ENCODE peak calls at places on chromosomes 6 and 20, in five cellular contexts. One of them, this sample, is unnamed.

GRCh38 chr6:16564430-16564829 is 196.8 kb downstream of the ATXN1 start:
- DNase-seq in stimulated activated CD4-positive, alpha-beta T cell treated with anti-CD3 and anti-CD28 coated beads, Interleukin-1b, Interleukin-23, amount 100 ng/mL, for 24 hours: no peak
- DNase-seq in kidney tubule cell: no peak
- DNase-seq in dorsolateral prefrontal cortex: no peak
- DNase-seq in stomach: no peak
- DNase-seq in this sample: no peak

GRCh38 chr6:40187654-40188053 is 253.4 kb upstream of the MOCS1 start:
- DNase-seq in dorsolateral prefrontal cortex: no peak
- DNase-seq in stimulated activated CD4-positive, alpha-beta T cell treated with anti-CD3 and anti-CD28 coated beads, Interleukin-1b, Interleukin-23, amount 100 ng/mL, for 24 hours: no peak
- DNase-seq in kidney tubule cell: no peak
- DNase-seq in stomach: no peak
- DNase-seq in this sample: no peak

GRCh38 chr20:37071481-37071911 is 24.3 kb downstream of the RBL1 start:
- DNase-seq in stomach: no peak
- DNase-seq in stimulated activated CD4-positive, alpha-beta T cell treated with anti-CD3 and anti-CD28 coated beads, Interleukin-1b, Interleukin-23, amount 100 ng/mL, for 24 hours: no peak
- DNase-seq in kidney tubule cell: peak
- DNase-seq in dorsolateral prefrontal cortex: no peak
- DNase-seq in this sample: no peak

GRCh38 chr6:73695619-73696421 is at the start of gene CD109:
- DNase-seq in stomach: no peak
- DNase-seq in dorsolateral prefrontal cortex: no peak
- DNase-seq in kidney tubule cell: peak
- DNase-seq in stimulated activated CD4-positive, alpha-beta T cell treated with anti-CD3 and anti-CD28 coated beads, Interleukin-1b, Interleukin-23, amount 100 ng/mL, for 24 hours: peak
- DNase-seq in this sample: no peak

GRCh38 chr6:14748679-14749078 is 497.2 kb upstream of the JARID2 start:
- DNase-seq in kidney tubule cell: no peak
- DNase-seq in stomach: no peak
- DNase-seq in dorsolateral prefrontal cortex: no peak
- DNase-seq in stimulated activated CD4-positive, alpha-beta T cell treated with anti-CD3 and anti-CD28 coated beads, Interleukin-1b, Interleukin-23, amount 100 ng/mL, for 24 hours: no peak
- DNase-seq in this sample: no peak

GRCh38 chr6:55448446-55448845 is 121.2 kb downstream of the GFRAL start:
- DNase-seq in stimulated activated CD4-positive, alpha-beta T cell treated with anti-CD3 and anti-CD28 coated beads, Interleukin-1b, Interleukin-23, amount 100 ng/mL, for 24 hours: no peak
- DNase-seq in stomach: no peak
- DNase-seq in dorsolateral prefrontal cortex: no peak
- DNase-seq in kidney tubule cell: peak
- DNase-seq in this sample: no peak

GRCh38 chr6:145783796-145784195 is 30.8 kb downstream of the FBXO30 start:
- DNase-seq in kidney tubule cell: no peak
- DNase-seq in stimulated activated CD4-positive, alpha-beta T cell treated with anti-CD3 and anti-CD28 coated beads, Interleukin-1b, Interleukin-23, amount 100 ng/mL, for 24 hours: no peak
- DNase-seq in stomach: no peak
- DNase-seq in dorsolateral prefrontal cortex: no peak
- DNase-seq in this sample: no peak

GRCh38 chr6:46598215-46598614 is 54.4 kb downstream of the CYP39A1 start:
- DNase-seq in dorsolateral prefrontal cortex: no peak
- DNase-seq in stomach: no peak
- DNase-seq in stimulated activated CD4-positive, alpha-beta T cell treated with anti-CD3 and anti-CD28 coated beads, Interleukin-1b, Interleukin-23, amount 100 ng/mL, for 24 hours: no peak
- DNase-seq in kidney tubule cell: no peak
- DNase-seq in this sample: no peak

GRCh38 chr6:37169458-37170272 is at the start of gene PIM1:
- DNase-seq in stimulated activated CD4-positive, alpha-beta T cell treated with anti-CD3 and anti-CD28 coated beads, Interleukin-1b, Interleukin-23, amount 100 ng/mL, for 24 hours: peak
- DNase-seq in stomach: peak
- DNase-seq in dorsolateral prefrontal cortex: peak
- DNase-seq in kidney tubule cell: peak
- DNase-seq in this sample: peak

GRCh38 chr6:108492131-108492766 is 68.5 kb upstream of the FOXO3 start:
- DNase-seq in dorsolateral prefrontal cortex: no peak
- DNase-seq in stimulated activated CD4-positive, alpha-beta T cell treated with anti-CD3 and anti-CD28 coated beads, Interleukin-1b, Interleukin-23, amount 100 ng/mL, for 24 hours: no peak
- DNase-seq in stomach: no peak
- DNase-seq in kidney tubule cell: peak
- DNase-seq in this sample: no peak

GRCh38 chr6:70652216-70652615 is 15.5 kb upstream of the SMAP1 start:
- DNase-seq in kidney tubule cell: no peak
- DNase-seq in dorsolateral prefrontal cortex: no peak
- DNase-seq in stomach: no peak
- DNase-seq in stimulated activated CD4-positive, alpha-beta T cell treated with anti-CD3 and anti-CD28 coated beads, Interleukin-1b, Interleukin-23, amount 100 ng/mL, for 24 hours: no peak
- DNase-seq in this sample: no peak

GRCh38 chr6:56890683-56891429 is 64.1 kb upstream of the BEND6 start:
- DNase-seq in stimulated activated CD4-positive, alpha-beta T cell treated with anti-CD3 and anti-CD28 coated beads, Interleukin-1b, Interleukin-23, amount 100 ng/mL, for 24 hours: no peak
- DNase-seq in dorsolateral prefrontal cortex: no peak
- DNase-seq in stomach: no peak
- DNase-seq in kidney tubule cell: peak
- DNase-seq in this sample: no peak

GRCh38 chr6:151351146-151351700 is 40.1 kb downstream of the ZBTB2 start:
- DNase-seq in stomach: no peak
- DNase-seq in stimulated activated CD4-positive, alpha-beta T cell treated with anti-CD3 and anti-CD28 coated beads, Interleukin-1b, Interleukin-23, amount 100 ng/mL, for 24 hours: no peak
- DNase-seq in kidney tubule cell: no peak
- DNase-seq in dorsolateral prefrontal cortex: no peak
- DNase-seq in this sample: no peak

GRCh38 chr6:27081931-27082330 is 165.6 kb upstream of the PRSS16 start:
- DNase-seq in stimulated activated CD4-positive, alpha-beta T cell treated with anti-CD3 and anti-CD28 coated beads, Interleukin-1b, Interleukin-23, amount 100 ng/mL, for 24 hours: no peak
- DNase-seq in dorsolateral prefrontal cortex: no peak
- DNase-seq in kidney tubule cell: no peak
- DNase-seq in stomach: no peak
- DNase-seq in this sample: no peak

GRCh38 chr6:100186552-100186951 is 192.5 kb upstream of the MCHR2 start:
- DNase-seq in stimulated activated CD4-positive, alpha-beta T cell treated with anti-CD3 and anti-CD28 coated beads, Interleukin-1b, Interleukin-23, amount 100 ng/mL, for 24 hours: no peak
- DNase-seq in stomach: no peak
- DNase-seq in dorsolateral prefrontal cortex: no peak
- DNase-seq in kidney tubule cell: peak
- DNase-seq in this sample: no peak

GRCh38 chr6:155958550-155958949 is 502.9 kb upstream of the NOX3 start:
- DNase-seq in stimulated activated CD4-positive, alpha-beta T cell treated with anti-CD3 and anti-CD28 coated beads, Interleukin-1b, Interleukin-23, amount 100 ng/mL, for 24 hours: no peak
- DNase-seq in dorsolateral prefrontal cortex: no peak
- DNase-seq in kidney tubule cell: peak
- DNase-seq in stomach: peak
- DNase-seq in this sample: no peak

GRCh38 chr6:125174626-125175025 is 21.1 kb downstream of the TPD52L1 start:
- DNase-seq in stimulated activated CD4-positive, alpha-beta T cell treated with anti-CD3 and anti-CD28 coated beads, Interleukin-1b, Interleukin-23, amount 100 ng/mL, for 24 hours: no peak
- DNase-seq in kidney tubule cell: no peak
- DNase-seq in stomach: no peak
- DNase-seq in dorsolateral prefrontal cortex: no peak
- DNase-seq in this sample: peak

GRCh38 chr6:112049051-112049799 is 4.7 kb upstream of the CCN6 start:
- DNase-seq in stimulated activated CD4-positive, alpha-beta T cell treated with anti-CD3 and anti-CD28 coated beads, Interleukin-1b, Interleukin-23, amount 100 ng/mL, for 24 hours: no peak
- DNase-seq in kidney tubule cell: peak
- DNase-seq in stomach: no peak
- DNase-seq in dorsolateral prefrontal cortex: no peak
- DNase-seq in this sample: no peak

GRCh38 chr6:158631678-158632537 is 12.6 kb downstream of the DYNLT1 start:
- DNase-seq in stomach: peak
- DNase-seq in kidney tubule cell: peak
- DNase-seq in dorsolateral prefrontal cortex: no peak
- DNase-seq in stimulated activated CD4-positive, alpha-beta T cell treated with anti-CD3 and anti-CD28 coated beads, Interleukin-1b, Interleukin-23, amount 100 ng/mL, for 24 hours: no peak
- DNase-seq in this sample: no peak

GRCh38 chr20:51216850-51217249 is 193.9 kb upstream of the KCNG1 start:
- DNase-seq in dorsolateral prefrontal cortex: no peak
- DNase-seq in stimulated activated CD4-positive, alpha-beta T cell treated with anti-CD3 and anti-CD28 coated beads, Interleukin-1b, Interleukin-23, amount 100 ng/mL, for 24 hours: no peak
- DNase-seq in stomach: no peak
- DNase-seq in kidney tubule cell: no peak
- DNase-seq in this sample: no peak

GRCh38 chr6:134310206-134310605 is 7.7 kb downstream of the SGK1 start:
- DNase-seq in kidney tubule cell: no peak
- DNase-seq in dorsolateral prefrontal cortex: no peak
- DNase-seq in stomach: no peak
- DNase-seq in stimulated activated CD4-positive, alpha-beta T cell treated with anti-CD3 and anti-CD28 coated beads, Interleukin-1b, Interleukin-23, amount 100 ng/mL, for 24 hours: no peak
- DNase-seq in this sample: no peak

GRCh38 chr6:151254451-151255081 is 14.8 kb downstream of the AKAP12 start:
- DNase-seq in stimulated activated CD4-positive, alpha-beta T cell treated with anti-CD3 and anti-CD28 coated beads, Interleukin-1b, Interleukin-23, amount 100 ng/mL, for 24 hours: no peak
- DNase-seq in kidney tubule cell: peak
- DNase-seq in dorsolateral prefrontal cortex: no peak
- DNase-seq in stomach: no peak
- DNase-seq in this sample: no peak

GRCh38 chr20:1391640-1392442 is 1.0 kb downstream of the FKBP1A start:
- DNase-seq in dorsolateral prefrontal cortex: no peak
- DNase-seq in kidney tubule cell: peak
- DNase-seq in stimulated activated CD4-positive, alpha-beta T cell treated with anti-CD3 and anti-CD28 coated beads, Interleukin-1b, Interleukin-23, amount 100 ng/mL, for 24 hours: no peak
- DNase-seq in stomach: no peak
- DNase-seq in this sample: no peak

GRCh38 chr6:14612016-14612415 is 494.4 kb downstream of the CD83 start:
- DNase-seq in stimulated activated CD4-positive, alpha-beta T cell treated with anti-CD3 and anti-CD28 coated beads, Interleukin-1b, Interleukin-23, amount 100 ng/mL, for 24 hours: no peak
- DNase-seq in dorsolateral prefrontal cortex: no peak
- DNase-seq in stomach: no peak
- DNase-seq in kidney tubule cell: peak
- DNase-seq in this sample: no peak

GRCh38 chr20:8837396-8837795 is 231.5 kb upstream of the PLCB4 start:
- DNase-seq in kidney tubule cell: peak
- DNase-seq in stimulated activated CD4-positive, alpha-beta T cell treated with anti-CD3 and anti-CD28 coated beads, Interleukin-1b, Interleukin-23, amount 100 ng/mL, for 24 hours: no peak
- DNase-seq in dorsolateral prefrontal cortex: no peak
- DNase-seq in stomach: no peak
- DNase-seq in this sample: no peak

GRCh38 chr6:35359744-35360348 is 17.5 kb downstream of the PPARD start:
- DNase-seq in stimulated activated CD4-positive, alpha-beta T cell treated with anti-CD3 and anti-CD28 coated beads, Interleukin-1b, Interleukin-23, amount 100 ng/mL, for 24 hours: no peak
- DNase-seq in kidney tubule cell: peak
- DNase-seq in dorsolateral prefrontal cortex: peak
- DNase-seq in stomach: no peak
- DNase-seq in this sample: no peak

GRCh38 chr6:33607126-33607783 is 13.9 kb upstream of the ITPR3 start:
- DNase-seq in stimulated activated CD4-positive, alpha-beta T cell treated with anti-CD3 and anti-CD28 coated beads, Interleukin-1b, Interleukin-23, amount 100 ng/mL, for 24 hours: no peak
- DNase-seq in dorsolateral prefrontal cortex: no peak
- DNase-seq in kidney tubule cell: no peak
- DNase-seq in stomach: no peak
- DNase-seq in this sample: no peak